ENCODE peak calls at places on chromosomes 1 and 21, in five cellular contexts. A is A549, D is HepG2, Q is K562, V is H1. B is an unnamed sample.

GRCh38 chr1:75482951-75483350 is 128.0 kb downstream of the SLC44A5 start:
- DNase-seq in A (no peak), D (no peak), Q (no peak), V (no peak), B (no peak)

GRCh38 chr1:158019177-158019868 is 25.9 kb downstream of the KIRREL1 start:
- DNase-seq in A (peak), D (peak), Q (no peak), V (no peak), B (no peak)

GRCh38 chr1:112902221-112902620 is 53.8 kb downstream of the SLC16A1 start:
- DNase-seq in A (no peak), D (no peak), Q (no peak), V (no peak), B (no peak)

GRCh38 chr1:67747667-67748066 is 62.7 kb downstream of the GADD45A start:
- DNase-seq in A (no peak), D (no peak), Q (no peak), V (no peak), B (no peak)

GRCh38 chr1:183635112-183635605 is 424 bp downstream of the ARPC5 start:
- DNase-seq in A (peak), D (no peak), Q (peak), V (peak), B (no peak)

GRCh38 chr1:67759066-67759465 is 74.1 kb downstream of the GADD45A start:
- DNase-seq in A (no peak), D (no peak), Q (no peak), V (no peak), B (no peak)

GRCh38 chr1:117828206-117828605 is 101.2 kb downstream of the GDAP2 start:
- DNase-seq in A (no peak), D (no peak), Q (no peak), V (no peak), B (no peak)

GRCh38 chr1:199453731-199454130 is 573.8 kb upstream of the NR5A2 start:
- DNase-seq in A (no peak), D (no peak), Q (no peak), V (no peak), B (no peak)

GRCh38 chr1:64701071-64701470 is 43.8 kb upstream of the RAVER2 start:
- DNase-seq in A (no peak), D (no peak), Q (no peak), V (no peak), B (no peak)

GRCh38 chr1:98331232-98331631 is 330.3 kb upstream of the SNX7 start:
- DNase-seq in A (no peak), D (no peak), Q (no peak), V (no peak), B (no peak)

GRCh38 chr1:22506130-22506692 is 54.6 kb downstream of the ZBTB40 start:
- DNase-seq in A (no peak), D (no peak), Q (no peak), V (no peak), B (no peak)

GRCh38 chr1:23452011-23452411 is 27.5 kb upstream of the TCEA3 start:
- DNase-seq in A (no peak), D (no peak), Q (no peak), V (no peak), B (no peak)

GRCh38 chr1:109927908-109928307 is 17.3 kb downstream of the CSF1 start:
- DNase-seq in A (no peak), D (no peak), Q (no peak), V (no peak), B (no peak)

DNA sequence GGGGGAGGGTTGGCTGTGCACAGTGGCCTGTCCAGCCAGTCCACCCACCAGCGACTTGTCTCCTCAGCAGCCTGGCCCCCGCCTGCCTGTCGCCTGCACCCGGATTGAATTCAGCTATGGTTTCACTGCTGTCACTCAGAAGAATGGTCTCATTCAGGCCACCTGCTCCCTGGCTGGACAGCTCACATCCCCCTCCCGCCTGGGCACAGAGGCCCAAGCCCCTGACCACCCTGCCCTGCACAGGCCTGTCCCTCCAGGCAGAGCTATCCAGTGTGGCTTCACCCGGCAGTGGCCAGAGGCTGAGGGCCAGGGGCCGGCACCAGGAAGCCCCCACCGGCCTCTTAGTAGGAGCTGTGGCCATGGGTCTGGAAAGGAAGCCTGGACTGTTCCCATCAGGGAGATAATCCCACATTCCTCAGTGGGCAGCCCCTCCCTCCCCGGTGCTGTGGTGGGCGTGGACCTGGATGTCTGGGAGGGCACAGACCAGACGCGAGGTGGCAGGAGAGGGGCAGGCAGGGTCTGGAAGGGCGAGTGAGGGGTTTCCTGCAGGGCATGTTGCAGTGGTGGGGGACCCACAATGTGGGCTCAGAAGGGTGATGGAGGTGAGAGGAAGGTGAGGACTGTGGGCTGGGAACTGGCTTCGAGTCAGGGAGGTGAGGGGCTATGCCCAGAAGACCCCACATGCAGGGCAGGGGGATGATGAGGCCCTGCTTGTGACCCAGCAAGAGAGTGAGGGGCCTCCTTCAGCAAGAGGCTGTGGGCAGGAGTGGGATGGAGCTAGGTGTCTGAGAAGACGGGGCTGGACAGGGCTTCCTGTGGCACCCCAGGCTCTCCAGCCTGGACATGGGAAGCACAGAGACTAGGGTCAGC is 30.4 kb downstream of the WNT9A start:
- DNase-seq in A (no peak), D (no peak), Q (no peak), V (no peak), B (no peak)
- TF ChIP-seq KDM1A in A (no peak), D (no peak), Q (no peak), V (no peak), B (no peak)

GRCh38 chr21:31180256-31181088 is 142.2 kb upstream of the KRTAP19-8 start:
- DNase-seq in A (peak), D (peak), Q (peak), V (no peak), B (no peak)
- TF ChIP-seq KDM1A in A (no peak), D (no peak), Q (no peak), V (no peak), B (no peak)

GRCh38 chr1:54403808-54404261 is 2.4 kb downstream of the SSBP3 start:
- DNase-seq in A (no peak), D (no peak), Q (peak), V (no peak), B (no peak)

GRCh38 chr1:54405894-54406293 is 300 bp downstream of the SSBP3 start:
- DNase-seq in A (no peak), D (no peak), Q (no peak), V (no peak), B (no peak)

GRCh38 chr1:54406339-54407181 is at the start of gene SSBP3:
- DNase-seq in A (peak), D (peak), Q (peak), V (peak), B (peak)

GRCh38 chr1:54404263-54404662 is 1.9 kb downstream of the SSBP3 start:
- DNase-seq in A (no peak), D (no peak), Q (no peak), V (no peak), B (no peak)

GRCh38 chr1:54404939-54405880 is 984 bp downstream of the SSBP3 start:
- DNase-seq in A (no peak), D (no peak), Q (peak), V (no peak), B (no peak)
- TF ChIP-seq KDM1A in A (no peak), D (no peak), Q (no peak), V (no peak), B (no peak)

GRCh38 chr1:36638268-36638667 is 155.6 kb upstream of the CSF3R start:
- DNase-seq in A (no peak), D (no peak), Q (no peak), V (no peak), B (no peak)
- TF ChIP-seq KDM1A in A (no peak), D (no peak), Q (no peak), V (no peak), B (no peak)

DNA sequence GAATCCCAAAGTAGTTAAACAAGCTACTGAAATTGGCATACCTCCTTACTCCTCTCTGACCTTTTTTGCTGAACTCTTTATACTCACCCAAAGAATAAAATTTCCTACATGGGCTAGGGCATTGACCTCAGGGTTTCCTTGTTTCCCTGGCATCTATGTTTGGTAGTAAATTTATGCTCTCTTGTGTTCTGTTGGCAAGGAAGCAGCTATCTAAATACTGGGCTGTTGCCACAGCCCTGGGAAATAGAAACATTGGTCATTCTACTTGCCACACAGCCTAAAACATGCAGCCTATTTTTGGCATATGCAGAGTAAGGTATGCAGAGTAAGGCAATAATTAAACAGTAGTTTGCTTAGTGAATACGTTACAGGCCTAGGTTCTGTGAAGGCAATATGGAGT is 351.4 kb downstream of the HLX start:
- DNase-seq in A (no peak), D (no peak), Q (no peak), V (no peak), B (no peak)
- TF ChIP-seq KDM1A in A (no peak), D (no peak), Q (no peak), V (no peak), B (no peak)

DNA sequence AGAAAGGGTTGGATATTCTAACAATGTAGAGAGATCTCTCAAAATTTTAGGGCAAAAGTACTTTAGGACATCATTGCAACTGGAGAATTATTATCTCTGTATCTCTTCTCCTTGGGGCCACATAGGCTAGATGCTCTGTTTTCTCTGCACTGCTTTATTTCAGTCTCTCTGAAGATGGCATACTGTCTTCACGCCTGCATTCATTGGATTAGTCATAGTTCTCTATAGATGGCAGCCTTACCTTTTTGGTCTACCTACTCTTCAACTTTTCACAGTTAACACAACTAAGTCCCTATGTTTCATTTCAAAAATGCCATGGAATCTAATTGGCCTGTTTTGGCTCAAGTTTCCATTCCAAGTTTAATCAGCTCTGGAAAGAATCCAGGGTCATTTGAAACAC is 1623.3 kb upstream of the B3GALT2 start:
- DNase-seq in A (no peak), D (no peak), Q (no peak), V (no peak), B (no peak)
- TF ChIP-seq KDM1A in A (no peak), D (no peak), Q (no peak), V (no peak), B (no peak)

GRCh38 chr1:243559575-243560172 is 290.4 kb downstream of the AKT3 start:
- DNase-seq in A (peak), D (no peak), Q (no peak), V (no peak), B (no peak)
- TF ChIP-seq KDM1A in A (no peak), D (no peak), Q (no peak), V (no peak), B (no peak)

GRCh38 chr1:125064481-125064880 is 3879.7 kb downstream of the SRGAP2C start:
- DNase-seq in A (no peak), D (no peak), Q (no peak), V (no peak), B (no peak)
- TF ChIP-seq KDM1A in A (no peak), D (no peak), Q (no peak), V (no peak), B (no peak)

GRCh38 chr1:94883688-94884087 is 43.2 kb downstream of the CNN3 start:
- DNase-seq in A (no peak), D (peak), Q (no peak), V (no peak), B (no peak)
- TF ChIP-seq KDM1A in A (no peak), D (no peak), Q (no peak), V (no peak), B (no peak)